ENCODE peak calls at places on chromosome 2, in six cellular contexts. S is CD4-positive, alpha-beta T cell; U is brain microvascular endothelial cell; A is astrocyte; K is neural progenitor cell; H is lower lobe of right lung. C is an unnamed sample.

GRCh38 chr2:43169091-43169936 is 57.1 kb downstream of the ZFP36L2 start:
- DNase-seq in S (no peak), U (no peak), A (no peak), K (no peak), H (peak; percentile 77), C (no peak)

GRCh38 chr2:3759331-3759730 is 56.0 kb downstream of the DCDC2C start:
- DNase-seq in S (no peak), U (peak; percentile 52), A (no peak), K (no peak), H (no peak), C (no peak)

GRCh38 chr2:106356291-106356690 is 111.9 kb downstream of the RGPD3 start:
- DNase-seq in S (no peak), U (no peak), A (no peak), K (no peak), H (no peak), C (no peak)

GRCh38 chr2:64524604-64525322 is 635 bp downstream of the AFTPH start:
- DNase-seq in S (peak; percentile 25), U (no peak), A (peak; percentile 5), K (peak; percentile 78), H (no peak), C (peak; percentile 46)

GRCh38 chr2:39723946-39724827 is 54.9 kb downstream of the THUMPD2 start:
- DNase-seq in S (no peak), U (no peak), A (peak; percentile 81), K (no peak), H (no peak), C (no peak)

GRCh38 chr2:179265082-179265575 is 497 bp upstream of the SESTD1 start:
- DNase-seq in S (no peak), U (no peak), A (peak; percentile 25), K (no peak), H (no peak), C (peak; percentile 69)

GRCh38 chr2:106147159-106147558 is 46.9 kb downstream of the UXS1 start:
- DNase-seq in S (no peak), U (no peak), A (peak; percentile 64), K (no peak), H (no peak), C (peak; percentile 66)

GRCh38 chr2:7292154-7292553 is 374.9 kb downstream of the RNF144A start:
- DNase-seq in S (no peak), U (no peak), A (no peak), K (no peak), H (no peak), C (no peak)

GRCh38 chr2:236753611-236754010 is 184.0 kb downstream of the ACKR3 start:
- DNase-seq in S (no peak), U (no peak), A (no peak), K (peak; percentile 45), H (no peak), C (no peak)

GRCh38 chr2:172249986-172250385 is 147.3 kb upstream of the DLX2 start:
- DNase-seq in S (no peak), U (peak; percentile 73), A (peak; percentile 93), K (no peak), H (no peak), C (peak; percentile 91)

GRCh38 chr2:74457129-74457548 is 1.1 kb upstream of the WBP1 start:
- DNase-seq in S (no peak), U (no peak), A (no peak), K (no peak), H (no peak), C (no peak)

GRCh38 chr2:85420743-85421705 is 2.5 kb downstream of the SH2D6 start:
- DNase-seq in S (peak; percentile 88), U (peak; percentile 70), A (peak; percentile 67), K (peak; percentile 90), H (peak; percentile 95), C (peak; percentile 68)

GRCh38 chr2:68279691-68280090 is 27.4 kb upstream of the PPP3R1 start:
- DNase-seq in S (no peak), U (no peak), A (no peak), K (no peak), H (no peak), C (no peak)

GRCh38 chr2:121955313-121956211 is 200.1 kb downstream of the TSN start:
- DNase-seq in S (no peak), U (no peak), A (no peak), K (no peak), H (no peak), C (no peak)

GRCh38 chr2:11784747-11785610 is 38.5 kb downstream of the LPIN1 start:
- DNase-seq in S (peak; percentile 37), U (peak; percentile 69), A (peak; percentile 46), K (peak; percentile 74), H (peak; percentile 57), C (peak; percentile 32)

GRCh38 chr2:221467610-221468009 is 104.5 kb downstream of the EPHA4 start:
- DNase-seq in S (no peak), U (peak; percentile 8), A (peak; percentile 65), K (no peak), H (no peak), C (no peak)

GRCh38 chr2:118774458-118775133 is 72.9 kb downstream of the EN1 start:
- DNase-seq in S (no peak), U (peak; percentile 36), A (peak; percentile 40), K (peak; percentile 91), H (peak; percentile 50), C (peak; percentile 37)

GRCh38 chr2:101516833-101517690 is 42.1 kb upstream of the RFX8 start:
- DNase-seq in S (no peak), U (peak; percentile 95), A (peak; percentile 99), K (no peak), H (no peak), C (peak; percentile 99)

GRCh38 chr2:227536445-227536844 is 62.2 kb upstream of the SCYGR2 start:
- DNase-seq in S (no peak), U (no peak), A (no peak), K (no peak), H (no peak), C (no peak)

GRCh38 chr2:213764849-213765248 is 480.6 kb downstream of the SPAG16 start:
- DNase-seq in S (no peak), U (no peak), A (no peak), K (no peak), H (no peak), C (no peak)

GRCh38 chr2:44981714-44982108 is 27.5 kb downstream of the SIX2 start:
- DNase-seq in S (peak; percentile 51), U (peak; percentile 66), A (peak; percentile 26), K (peak; percentile 89), H (peak; percentile 79), C (peak; percentile 62)

GRCh38 chr2:173684896-173685485 is 280.2 kb downstream of the SP3 start:
- DNase-seq in S (no peak), U (no peak), A (no peak), K (peak; percentile 11), H (no peak), C (no peak)

GRCh38 chr2:23533014-23533730 is 148.2 kb downstream of the KLHL29 start:
- DNase-seq in S (no peak), U (no peak), A (no peak), K (peak; percentile 52), H (no peak), C (no peak)

GRCh38 chr2:146161256-146161882 is 1641.5 kb upstream of the ZEB2 start:
- DNase-seq in S (no peak), U (no peak), A (no peak), K (no peak), H (no peak), C (no peak)

GRCh38 chr2:36892805-36893204 is 73.5 kb downstream of the STRN start:
- DNase-seq in S (no peak), U (no peak), A (no peak), K (no peak), H (no peak), C (no peak)

GRCh38 chr2:36885605-36886004 is 80.7 kb downstream of the STRN start:
- DNase-seq in S (no peak), U (no peak), A (no peak), K (no peak), H (no peak), C (no peak)

GRCh38 chr2:36886664-36887063 is 79.7 kb downstream of the STRN start:
- DNase-seq in S (no peak), U (no peak), A (peak; percentile 4), K (no peak), H (no peak), C (peak; percentile 21)

GRCh38 chr2:36889782-36890181 is 76.6 kb downstream of the STRN start:
- DNase-seq in S (no peak), U (peak; percentile 89), A (peak; percentile 96), K (no peak), H (no peak), C (peak; percentile 94)
- TF ChIP-seq CTCF in S (no peak), U (no peak), A (no peak), K (no peak), H (no peak), C (no peak)

DNA sequence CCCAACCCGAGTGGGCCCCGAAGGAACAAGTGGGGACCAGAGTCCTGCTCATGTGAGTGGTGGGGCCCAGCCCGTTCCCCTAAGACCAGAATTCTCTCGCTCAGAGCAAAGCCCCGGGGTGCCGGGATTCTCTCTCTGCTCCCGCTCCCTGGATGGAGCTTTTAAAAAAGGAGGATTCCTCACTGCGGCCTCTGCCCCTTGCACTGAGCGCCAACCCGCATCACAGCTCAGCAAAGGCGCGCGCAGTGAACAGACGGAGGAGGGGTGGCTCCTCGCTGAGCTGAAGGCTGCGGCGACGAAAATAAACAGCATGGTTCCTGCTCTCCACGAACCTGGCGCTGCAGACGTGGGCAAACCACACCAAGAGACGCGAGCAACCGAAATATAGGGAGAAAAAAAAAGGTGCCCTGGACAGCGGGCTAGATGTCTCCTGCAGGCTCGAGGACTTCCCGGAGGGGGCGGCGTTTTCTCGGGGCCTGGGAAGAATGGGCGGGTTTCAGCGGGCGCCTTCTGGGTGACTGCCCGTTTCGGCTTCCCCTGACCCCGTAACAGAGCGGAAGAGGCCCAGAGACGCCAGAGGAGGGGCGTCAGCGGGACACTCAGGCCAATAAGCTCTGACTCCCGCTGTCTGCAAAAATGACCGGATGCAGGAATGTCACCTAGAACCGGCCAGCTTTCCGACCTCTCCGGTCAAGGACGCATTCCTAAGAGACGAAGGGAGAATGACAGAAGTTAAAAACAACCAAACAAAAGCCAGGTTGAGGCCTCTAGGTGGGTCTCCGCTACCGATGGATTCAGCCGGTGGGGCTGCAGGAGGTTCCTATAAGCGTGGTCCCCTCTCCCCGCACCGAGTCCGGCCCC is 819 bp upstream of the KLF11 start:
- DNase-seq in S (peak; percentile 30), U (peak; percentile 33), A (peak; percentile 35), K (peak; percentile 81), H (peak; percentile 91), C (peak; percentile 85)
- TF ChIP-seq CTCF in S (no peak), U (peak; percentile 17), A (no peak), K (peak; percentile 19), H (peak; percentile 30), C (no peak)

GRCh38 chr2:132038179-132038882 is 123.4 kb downstream of the ANKRD30BL start:
- DNase-seq in S (no peak), U (no peak), A (no peak), K (peak; percentile 72), H (peak; percentile 23), C (peak; percentile 5)

GRCh38 chr2:132033949-132034348 is 127.8 kb downstream of the ANKRD30BL start:
- DNase-seq in S (no peak), U (no peak), A (no peak), K (no peak), H (no peak), C (no peak)

GRCh38 chr2:132033365-132033764 is 128.4 kb downstream of the ANKRD30BL start:
- DNase-seq in S (no peak), U (no peak), A (no peak), K (no peak), H (no peak), C (no peak)

GRCh38 chr2:132034646-132035045 is 127.1 kb downstream of the ANKRD30BL start:
- DNase-seq in S (no peak), U (no peak), A (no peak), K (no peak), H (no peak), C (no peak)

GRCh38 chr2:132037527-132038178 is 124.1 kb downstream of the ANKRD30BL start:
- DNase-seq in S (no peak), U (no peak), A (peak; percentile 3), K (peak; percentile 83), H (peak; percentile 38), C (peak; percentile 11)
- TF ChIP-seq CTCF in S (no peak), U (no peak), A (no peak), K (peak; percentile 32), H (no peak), C (no peak)

GRCh38 chr2:207565736-207566135 is 36.0 kb downstream of the CREB1 start:
- DNase-seq in S (no peak), U (no peak), A (no peak), K (no peak), H (no peak), C (no peak)
- TF ChIP-seq CTCF in S (no peak), U (no peak), A (no peak), K (no peak), H (no peak), C (no peak)